ENCODE peak calls at places on chromosomes 3 and 15, in nine cellular contexts. X, Q, E, T, G, A, F, Y and P are unnamed samples.

GRCh38 chr3:140850210-140850955 is 91.3 kb upstream of the SLC25A36 start:
- DNase-seq in X (no peak), Q (no peak), E (no peak), T (no peak), G (no peak), A (no peak), F (no peak), Y (no peak), P (no peak)

GRCh38 chr3:8595252-8595934 is 49.2 kb downstream of the SSUH2 start:
- DNase-seq in X (no peak), Q (no peak), E (no peak), T (peak; percentile 21), G (peak; percentile 25), A (no peak), F (no peak), Y (no peak), P (no peak)

GRCh38 chr3:37995652-37996641 is 5.4 kb downstream of the VILL start:
- DNase-seq in X (no peak), Q (no peak), E (no peak), T (no peak), G (no peak), A (no peak), F (no peak), Y (peak; percentile 72), P (no peak)

GRCh38 chr15:64337761-64338160 is 18.2 kb downstream of the CSNK1G1 start:
- DNase-seq in X (no peak), Q (no peak), E (no peak), T (no peak), G (no peak), A (no peak), F (no peak), Y (no peak), P (no peak)

GRCh38 chr15:28271697-28272250 is 50.2 kb downstream of the HERC2 start:
- DNase-seq in X (no peak), Q (no peak), E (no peak), T (no peak), G (no peak), A (no peak), F (no peak), Y (no peak), P (no peak)

GRCh38 chr3:140081836-140082331 is 146.9 kb downstream of the CLSTN2 start:
- DNase-seq in X (no peak), Q (no peak), E (no peak), T (no peak), G (no peak), A (no peak), F (no peak), Y (no peak), P (no peak)

GRCh38 chr3:64932016-64932518 is 244.3 kb upstream of the ADAMTS9 start:
- DNase-seq in X (no peak), Q (no peak), E (no peak), T (no peak), G (no peak), A (no peak), F (no peak), Y (no peak), P (no peak)

GRCh38 chr3:185332026-185332735 is 30.8 kb upstream of the MAP3K13 start:
- DNase-seq in X (no peak), Q (peak; percentile 21), E (peak; percentile 14), T (no peak), G (no peak), A (no peak), F (no peak), Y (no peak), P (no peak)

GRCh38 chr15:43516185-43516584 is 1.2 kb upstream of the MAP1A start:
- DNase-seq in X (no peak), Q (peak; percentile 87), E (no peak), T (peak; percentile 73), G (no peak), A (no peak), F (no peak), Y (no peak), P (no peak)

GRCh38 chr15:101019351-101019750 is 100.2 kb downstream of the LRRK1 start:
- DNase-seq in X (no peak), Q (no peak), E (no peak), T (no peak), G (peak; percentile 12), A (no peak), F (no peak), Y (no peak), P (no peak)

GRCh38 chr15:101020451-101020850 is 101.3 kb downstream of the LRRK1 start:
- DNase-seq in X (no peak), Q (no peak), E (no peak), T (no peak), G (peak; percentile 2), A (no peak), F (no peak), Y (no peak), P (no peak)

GRCh38 chr3:173977747-173978146 is 580.2 kb downstream of the NLGN1 start:
- DNase-seq in X (no peak), Q (peak; percentile 18), E (no peak), T (no peak), G (no peak), A (no peak), F (no peak), Y (no peak), P (no peak)

GRCh38 chr3:180018588-180018987 is 18.1 kb downstream of the PEX5L start:
- DNase-seq in X (no peak), Q (no peak), E (no peak), T (no peak), G (no peak), A (no peak), F (no peak), Y (no peak), P (no peak)

GRCh38 chr3:127693336-127693843 is 20.6 kb downstream of the ABTB1 start:
- DNase-seq in X (no peak), Q (no peak), E (no peak), T (peak; percentile 3), G (no peak), A (no peak), F (no peak), Y (no peak), P (no peak)

GRCh38 chr15:45732544-45733130 is 97.8 kb downstream of the SQOR start:
- DNase-seq in X (no peak), Q (no peak), E (no peak), T (no peak), G (no peak), A (no peak), F (no peak), Y (no peak), P (no peak)

GRCh38 chr3:67017211-67017610 is 19.1 kb downstream of the KBTBD8 start:
- DNase-seq in X (no peak), Q (peak; percentile 81), E (no peak), T (no peak), G (no peak), A (no peak), F (no peak), Y (no peak), P (no peak)

GRCh38 chr3:114093596-114093995 is 37.1 kb downstream of the QTRT2 start:
- DNase-seq in X (no peak), Q (peak; percentile 85), E (peak; percentile 63), T (no peak), G (no peak), A (no peak), F (no peak), Y (no peak), P (no peak)

GRCh38 chr3:52218454-52218853 is 7.0 kb downstream of the TLR9 start:
- DNase-seq in X (no peak), Q (no peak), E (no peak), T (peak; percentile 39), G (peak; percentile 83), A (peak; percentile 46), F (no peak), Y (peak; percentile 82), P (no peak)